ENCODE peak calls at places on chromosomes 12 and 14, in ten cellular contexts. Q, D, Z, A, V, S, N, J, T and H are unnamed samples.

GRCh38 chr12:41254004-41254403 is 65.9 kb downstream of the PDZRN4 start:
- DNase-seq in Q (no peak), D (no peak), Z (no peak), A (no peak), V (no peak), S (no peak), N (no peak), J (no peak), T (no peak), H (no peak)

GRCh38 chr12:122891661-122892525 is 4.0 kb downstream of the VPS37B start:
- DNase-seq in Q (peak), D (peak), Z (peak), A (peak), V (no peak), S (no peak), N (peak), J (no peak), T (no peak), H (peak)

GRCh38 chr14:33714527-33715222 is 236.2 kb downstream of the EGLN3 start:
- DNase-seq in Q (no peak), D (no peak), Z (peak), A (no peak), V (no peak), S (no peak), N (peak), J (no peak), T (no peak), H (no peak)

GRCh38 chr14:87430810-87431209 is 562.2 kb downstream of the GALC start:
- DNase-seq in Q (no peak), D (no peak), Z (peak), A (peak), V (no peak), S (no peak), N (no peak), J (peak), T (no peak), H (no peak)

GRCh38 chr14:64074961-64075619 is 219.1 kb downstream of the ESR2 start:
- DNase-seq in Q (no peak), D (no peak), Z (peak), A (peak), V (no peak), S (no peak), N (peak), J (no peak), T (no peak), H (no peak)

GRCh38 chr14:68911594-68912227 is 67.4 kb downstream of the ACTN1 start:
- DNase-seq in Q (peak), D (peak), Z (peak), A (peak), V (peak), S (peak), N (peak), J (peak), T (peak), H (peak)

GRCh38 chr14:105486974-105487448 is 325 bp downstream of the CRIP1 start:
- DNase-seq in Q (no peak), D (peak), Z (no peak), A (no peak), V (peak), S (no peak), N (no peak), J (no peak), T (peak), H (no peak)

GRCh38 chr14:104267895-104268294 is 129.5 kb downstream of the KIF26A start:
- DNase-seq in Q (no peak), D (peak), Z (no peak), A (no peak), V (peak), S (peak), N (no peak), J (no peak), T (no peak), H (no peak)

GRCh38 chr14:24976599-24976998 is 73.3 kb downstream of the STXBP6 start:
- DNase-seq in Q (no peak), D (no peak), Z (no peak), A (no peak), V (no peak), S (no peak), N (no peak), J (no peak), T (no peak), H (no peak)

GRCh38 chr14:95597784-95598204 is 62.9 kb downstream of the GLRX5 start:
- DNase-seq in Q (peak), D (no peak), Z (peak), A (peak), V (peak), S (no peak), N (no peak), J (no peak), T (no peak), H (peak)

GRCh38 chr12:54384591-54385041 is at the start of gene ZNF385A:
- DNase-seq in Q (no peak), D (no peak), Z (no peak), A (no peak), V (no peak), S (peak), N (no peak), J (no peak), T (no peak), H (no peak)

GRCh38 chr12:6779667-6780459 is 7.5 kb downstream of the LAG3 start:
- DNase-seq in Q (no peak), D (no peak), Z (no peak), A (no peak), V (no peak), S (no peak), N (no peak), J (no peak), T (no peak), H (no peak)

GRCh38 chr12:64714551-64714968 is 44.6 kb downstream of the GNS start:
- DNase-seq in Q (no peak), D (no peak), Z (no peak), A (no peak), V (no peak), S (peak), N (no peak), J (no peak), T (no peak), H (no peak)

GRCh38 chr12:55696796-55697462 is 10.8 kb downstream of the ITGA7 start:
- DNase-seq in Q (no peak), D (no peak), Z (no peak), A (no peak), V (no peak), S (no peak), N (no peak), J (no peak), T (peak), H (no peak)

GRCh38 chr14:56002876-56003625 is 115.2 kb upstream of the PELI2 start:
- DNase-seq in Q (no peak), D (no peak), Z (no peak), A (no peak), V (no peak), S (no peak), N (peak), J (no peak), T (no peak), H (no peak)

GRCh38 chr14:65297744-65298143 is 114.8 kb upstream of the FUT8 start:
- DNase-seq in Q (no peak), D (no peak), Z (peak), A (no peak), V (no peak), S (peak), N (no peak), J (no peak), T (no peak), H (no peak)

GRCh38 chr14:92490239-92490959 is 23.2 kb upstream of the RIN3 start:
- DNase-seq in Q (no peak), D (peak), Z (no peak), A (no peak), V (no peak), S (no peak), N (no peak), J (no peak), T (peak), H (no peak)

GRCh38 chr14:74029136-74029535 is 10.0 kb downstream of the BBOF1 start:
- DNase-seq in Q (no peak), D (no peak), Z (peak), A (no peak), V (no peak), S (no peak), N (no peak), J (no peak), T (no peak), H (no peak)

GRCh38 chr12:82225871-82226270 is 132.3 kb downstream of the CCDC59 start:
- DNase-seq in Q (no peak), D (no peak), Z (peak), A (no peak), V (no peak), S (no peak), N (no peak), J (no peak), T (no peak), H (no peak)

GRCh38 chr14:44782775-44783238 is 178.9 kb downstream of the KLHL28 start:
- DNase-seq in Q (no peak), D (no peak), Z (no peak), A (peak), V (no peak), S (no peak), N (peak), J (no peak), T (no peak), H (no peak)

GRCh38 chr12:65867428-65867827 is 43.1 kb downstream of the HMGA2 start:
- DNase-seq in Q (no peak), D (no peak), Z (peak), A (peak), V (no peak), S (no peak), N (peak), J (no peak), T (no peak), H (peak)
- H3K4me3 ChIP-seq in Q (no peak), D (no peak), Z (no peak), A (no peak), V (no peak), S (no peak), N (no peak), J (no peak), T (no peak), H (no peak)

DNA sequence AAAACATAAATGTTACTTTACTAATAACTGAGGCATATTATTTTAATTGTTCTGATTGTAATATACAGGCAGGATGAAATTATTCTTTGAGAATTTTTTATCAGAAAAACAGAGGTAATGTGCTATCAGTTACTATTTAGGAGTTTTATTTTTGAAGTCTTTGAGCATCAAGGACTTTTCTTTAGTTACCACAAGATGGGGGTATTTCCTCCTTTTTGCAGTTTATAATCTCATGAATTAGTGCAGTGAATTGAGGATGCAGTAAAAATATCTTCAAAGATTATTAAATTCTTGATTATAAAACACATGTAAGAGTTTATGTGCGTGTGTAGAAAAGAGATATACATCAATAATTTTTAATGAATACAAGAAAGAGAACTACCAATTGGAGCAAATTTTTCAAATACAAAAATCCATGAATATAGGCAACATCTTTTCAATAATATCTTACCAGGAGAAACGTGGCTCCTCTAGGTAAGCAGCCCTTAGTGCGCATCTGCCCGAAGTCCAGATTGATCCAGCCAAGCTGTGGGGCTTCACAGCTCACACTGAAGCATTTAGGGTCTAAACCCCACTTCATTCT is 71.6 kb downstream of the ERGIC2 start:
- DNase-seq in Q (peak), D (no peak), Z (peak), A (peak), V (no peak), S (no peak), N (peak), J (no peak), T (no peak), H (no peak)
- TF ChIP-seq CTCF in Q (peak), D (no peak), Z (peak), A (peak), V (no peak), S (no peak), N (peak), J (peak), T (no peak), H (peak)

DNA sequence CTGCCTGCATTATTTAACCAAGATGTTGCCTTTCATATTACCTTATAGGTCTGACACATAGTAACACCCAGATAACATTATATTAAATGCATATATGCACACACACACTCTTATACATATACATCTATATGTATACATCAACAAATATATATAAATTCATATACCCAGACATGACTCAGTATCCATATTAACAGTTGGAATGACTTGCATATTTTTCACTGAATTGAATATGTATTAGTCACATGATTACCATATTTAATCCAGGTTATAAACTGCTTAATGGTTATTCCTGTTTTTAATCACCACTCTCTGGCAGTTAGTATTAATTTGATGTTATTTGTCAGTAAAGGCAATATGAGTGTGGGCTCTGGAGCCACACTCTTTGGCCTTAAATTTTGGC is 85.2 kb downstream of the PAX9 start:
- DNase-seq in Q (no peak), D (no peak), Z (no peak), A (no peak), V (no peak), S (no peak), N (no peak), J (no peak), T (no peak), H (no peak)
- H3K4me3 ChIP-seq in Q (no peak), D (no peak), Z (no peak), A (no peak), V (no peak), S (no peak), N (no peak), J (no peak), T (no peak), H (no peak)

DNA sequence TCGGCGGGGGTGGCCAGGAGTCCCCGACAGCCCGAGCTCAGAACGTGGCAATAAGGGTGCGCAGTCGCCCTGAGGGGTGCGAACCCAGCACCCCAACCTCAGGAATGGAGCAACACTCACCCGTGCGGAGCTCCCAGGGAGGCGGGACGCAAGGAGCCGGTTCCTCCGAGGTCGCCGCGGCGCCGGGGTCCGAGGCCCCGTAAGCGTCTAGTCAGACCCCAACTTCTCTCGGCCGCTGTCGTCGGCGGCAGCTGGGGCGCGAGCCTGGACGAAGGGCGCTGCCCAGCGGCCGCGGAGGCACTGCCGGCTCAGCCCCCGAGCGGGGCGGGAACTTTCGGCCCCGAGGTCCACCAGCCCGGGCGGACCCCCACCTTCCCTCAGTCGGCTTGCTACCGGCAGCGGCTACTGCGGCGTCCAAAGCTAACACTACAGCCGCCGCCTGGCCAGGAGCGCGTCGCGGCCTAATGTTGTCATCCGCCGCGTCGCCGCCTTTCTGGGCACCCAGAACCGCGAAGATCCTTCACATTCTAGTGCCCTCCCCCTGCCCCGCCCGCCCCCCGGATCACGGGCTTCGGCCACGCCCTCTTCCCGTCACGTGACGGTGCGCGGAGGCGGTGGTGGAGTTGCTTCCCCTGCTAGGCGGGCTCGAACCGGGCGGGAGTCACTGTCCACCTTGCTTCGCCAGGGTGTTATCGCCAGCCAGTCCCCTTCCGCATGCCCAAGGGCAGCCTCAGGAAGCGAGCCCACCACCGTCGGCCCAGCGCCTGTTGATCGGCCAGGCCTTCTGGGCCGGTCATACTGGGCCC is at the start of gene OSBPL8:
- DNase-seq in Q (peak), D (peak), Z (peak), A (peak), V (peak), S (peak), N (peak), J (peak), T (peak), H (peak)
- TF ChIP-seq CTCF in Q (peak), D (peak), Z (no peak), A (peak), V (peak), S (peak), N (peak), J (peak), T (no peak), H (no peak)

DNA sequence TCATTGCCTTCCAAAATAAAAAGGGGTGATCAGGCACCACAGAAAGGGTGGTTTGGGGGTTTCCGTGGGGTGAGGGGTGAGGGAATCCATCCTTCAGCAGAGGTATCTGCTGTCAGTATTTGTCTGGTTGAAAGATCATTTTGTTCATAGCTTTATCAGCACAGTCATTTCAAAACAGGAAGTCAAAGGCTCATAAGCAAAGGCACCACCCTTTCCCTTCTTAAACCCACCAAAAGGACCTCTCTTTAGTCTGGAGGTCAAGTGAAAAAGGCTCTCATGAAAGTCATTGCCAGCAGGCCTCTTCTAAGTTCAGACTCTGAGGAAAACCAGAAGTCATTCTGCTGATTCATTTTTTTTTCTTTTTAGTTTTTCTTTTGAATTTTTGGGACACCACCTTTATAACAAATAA is 6.2 kb downstream of the CHST11 start:
- DNase-seq in Q (peak), D (no peak), Z (no peak), A (peak), V (no peak), S (no peak), N (no peak), J (no peak), T (no peak), H (no peak)
- H3K4me3 ChIP-seq in Q (no peak), D (no peak), Z (no peak), A (no peak), V (no peak), S (no peak), N (no peak), J (no peak), T (no peak), H (no peak)

GRCh38 chr12:131850856-131851559 is 22.8 kb downstream of the MMP17 start:
- DNase-seq in Q (no peak), D (peak), Z (peak), A (peak), V (no peak), S (peak), N (no peak), J (no peak), T (no peak), H (no peak)
- TF ChIP-seq CTCF in Q (no peak), D (peak), Z (peak), A (peak), V (peak), S (peak), N (peak), J (peak), T (no peak), H (peak)

GRCh38 chr14:75275598-75275997 is 3.0 kb upstream of the FOS start:
- DNase-seq in Q (no peak), D (peak), Z (no peak), A (no peak), V (no peak), S (no peak), N (no peak), J (no peak), T (peak), H (no peak)
- H3K4me3 ChIP-seq in Q (no peak), D (no peak), Z (no peak), A (no peak), V (no peak), S (no peak), N (no peak), J (no peak), T (no peak), H (no peak)